ENCODE peak calls at places on chromosomes 2 and 18, in four cellular contexts. W is K562, N is HCT116, M is HepG2. D is an unnamed sample. For H3K4me1, the result is how much of the 10 kb centered on the place peaks cover.

GRCh38 chr2:218799990-218800389 is 18.0 kb downstream of the CYP27A1 start:
- DNase-seq in N (no peak), M (no peak), W (no peak), D (no peak)

GRCh38 chr2:162537651-162538050 is 193.7 kb downstream of the GCA start:
- DNase-seq in N (no peak), W (no peak), M (no peak), D (no peak)

GRCh38 chr18:79988925-79989361 is 580 bp upstream of the TXNL4A start:
- DNase-seq in W (no peak), N (no peak), M (no peak), D (no peak)

GRCh38 chr2:9703085-9703641 is 72.4 kb upstream of the YWHAQ start:
- DNase-seq in W (no peak), N (peak), M (peak), D (peak)

GRCh38 chr2:227973241-227973640 is 101.8 kb downstream of the DAW1 start:
- DNase-seq in M (no peak), N (no peak), W (no peak), D (no peak)

GRCh38 chr18:73006331-73006730 is 138.5 kb upstream of the NETO1 start:
- DNase-seq in N (no peak), M (no peak), W (no peak), D (no peak)

GRCh38 chr2:52659536-52659935 is 1108.1 kb upstream of the CHAC2 start:
- DNase-seq in M (no peak), W (no peak), N (no peak), D (no peak)

GRCh38 chr2:239828192-239828972 is 196.8 kb downstream of the NDUFA10 start:
- DNase-seq in M (no peak), N (no peak), W (no peak), D (no peak)

GRCh38 chr2:151765760-151766159 is 31.5 kb upstream of the NEB start:
- DNase-seq in M (no peak), N (no peak), W (no peak), D (no peak)

GRCh38 chr18:45829896-45830295 is 4.4 kb downstream of the SIGLEC15 start:
- DNase-seq in W (no peak), M (no peak), N (no peak), D (no peak)

GRCh38 chr2:88212251-88212790 is 42.2 kb downstream of the THNSL2 start:
- DNase-seq in N (peak), M (peak), W (peak), D (no peak)

GRCh38 chr2:126751477-126751876 is 95.5 kb downstream of the GYPC start:
- DNase-seq in W (no peak), M (no peak), N (no peak), D (no peak)

GRCh38 chr2:138827426-138828054 is 47.4 kb upstream of the NXPH2 start:
- DNase-seq in W (peak), N (peak), M (peak), D (no peak)

GRCh38 chr2:72754628-72755320 is 71.1 kb downstream of the EXOC6B start:
- DNase-seq in W (no peak), M (peak), N (no peak), D (no peak)

GRCh38 chr2:188466761-188467160 is 175.1 kb downstream of the GULP1 start:
- DNase-seq in M (no peak), N (no peak), W (no peak), D (no peak)

GRCh38 chr2:120469486-120469885 is 123.5 kb downstream of the INHBB start:
- DNase-seq in M (no peak), W (no peak), N (no peak), D (no peak)

GRCh38 chr18:48922801-48923730 is 27.7 kb downstream of the SMAD7 start:
- DNase-seq in N (no peak), W (peak), M (no peak), D (no peak)

GRCh38 chr2:25305809-25306208 is 35.9 kb downstream of the DNMT3A start:
- DNase-seq in W (no peak), M (no peak), N (no peak), D (no peak)

GRCh38 chr2:189658808-189659207 is 2.5 kb upstream of the ASNSD1 start:
- DNase-seq in M (no peak), W (no peak), N (no peak), D (no peak)

GRCh38 chr18:8367217-8367988 is 241.8 kb upstream of the RAB12 start:
- DNase-seq in W (peak), N (peak), M (no peak), D (no peak)

GRCh38 chr2:75431757-75432156 is 129.0 kb downstream of the EVA1A start:
- DNase-seq in N (no peak), M (no peak), W (no peak), D (no peak)

GRCh38 chr18:8844721-8845148 is 139.4 kb downstream of the MTCL1 start:
- DNase-seq in W (no peak), M (no peak), N (no peak), D (no peak)

GRCh38 chr2:65383571-65384488 is 48.6 kb downstream of the SPRED2 start:
- DNase-seq in M (no peak), W (peak), N (no peak), D (no peak)
- H3K4me1 ChIP-seq in M (half or more), W (half or more), N (half or more), D (half or more)

GRCh38 chr2:20650412-20650879 is 452 bp downstream of the HS1BP3 start:
- DNase-seq in W (peak), N (no peak), M (no peak), D (no peak)
- TF ChIP-seq SIN3A in W (no peak), N (no peak), M (no peak), D (no peak)

GRCh38 chr2:173355866-173356508 is 1.3 kb downstream of the CDCA7 start:
- DNase-seq in N (no peak), M (peak), W (no peak), D (no peak)

GRCh38 chr2:173357351-173357750 is 2.7 kb downstream of the CDCA7 start:
- DNase-seq in W (no peak), M (no peak), N (no peak), D (no peak)

GRCh38 chr2:173359231-173359630 is 4.6 kb downstream of the CDCA7 start:
- DNase-seq in N (no peak), M (no peak), W (no peak), D (no peak)

GRCh38 chr2:173355132-173355865 is 627 bp downstream of the CDCA7 start:
- DNase-seq in N (peak), W (peak), M (peak), D (no peak)

DNA sequence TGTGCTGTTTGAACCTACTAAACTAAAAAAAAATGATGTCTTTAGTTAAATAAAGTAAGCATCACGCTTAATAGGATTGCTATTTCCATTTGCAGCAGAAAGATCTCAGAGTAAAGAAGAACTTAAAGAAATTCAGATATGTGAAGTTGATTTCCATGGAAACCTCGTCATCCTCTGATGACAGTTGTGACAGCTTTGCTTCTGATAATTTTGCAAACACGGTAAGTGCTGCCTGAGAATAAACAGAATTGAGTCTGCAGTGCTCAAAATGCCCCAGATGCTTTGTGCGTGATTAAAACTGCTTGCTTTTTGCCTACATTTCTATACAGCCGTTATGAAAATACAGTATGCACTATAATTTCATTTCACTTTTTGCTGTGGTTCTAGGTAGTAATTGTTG is 3.9 kb downstream of the CDCA7 start:
- DNase-seq in M (no peak), W (no peak), N (no peak), D (no peak)
- TF ChIP-seq TCF7L2 in M (no peak), W (no peak), N (no peak), D (no peak)

GRCh38 chr18:75253784-75254183 is 43.2 kb downstream of the TSHZ1 start:
- DNase-seq in M (no peak), N (no peak), W (no peak), D (no peak)
- H3K4me1 ChIP-seq in M (under half), N (under half), W (under half), D (under half)

GRCh38 chr2:106944220-106944619 is 58.3 kb upstream of the ST6GAL2 start:
- DNase-seq in W (no peak), M (no peak), N (no peak), D (no peak)

GRCh38 chr2:106941372-106941993 is 55.5 kb upstream of the ST6GAL2 start:
- DNase-seq in M (no peak), N (no peak), W (no peak), D (no peak)
- TF ChIP-seq SIN3A in M (no peak), N (no peak), W (no peak), D (no peak)

D was measured in Panc1.